ENCODE peak calls at places on chromosomes 16 and 17, in nine cellular contexts. One of them, this sample, is unnamed.

GRCh38 chr17:3768786-3769185 is 32.2 kb downstream of the ITGAE start:
- DNase-seq in astrocyte of the spinal cord: no peak
- DNase-seq in brain microvascular endothelial cell: no peak
- DNase-seq in fibroblast of mammary gland: no peak
- DNase-seq in H9: no peak
- DNase-seq in CD4-positive, alpha-beta T cell: no peak
- DNase-seq in kidney epithelial cell: no peak
- DNase-seq in B cell: no peak
- DNase-seq in MCF 10A: no peak
- DNase-seq in this sample: no peak

GRCh38 chr16:4659363-4660353 is 33.7 kb upstream of the NUDT16L1 start:
- DNase-seq in astrocyte of the spinal cord: no peak
- DNase-seq in brain microvascular endothelial cell: no peak
- DNase-seq in fibroblast of mammary gland: peak; percentile 25
- DNase-seq in H9: no peak
- DNase-seq in CD4-positive, alpha-beta T cell: no peak
- DNase-seq in kidney epithelial cell: no peak
- DNase-seq in B cell: no peak
- DNase-seq in MCF 10A: no peak
- DNase-seq in this sample: no peak

GRCh38 chr17:10380631-10381408 is 8.0 kb upstream of the MYH13 start:
- DNase-seq in astrocyte of the spinal cord: peak; percentile 33
- DNase-seq in brain microvascular endothelial cell: no peak
- DNase-seq in fibroblast of mammary gland: peak; percentile 85
- DNase-seq in H9: no peak
- DNase-seq in CD4-positive, alpha-beta T cell: no peak
- DNase-seq in kidney epithelial cell: no peak
- DNase-seq in B cell: no peak
- DNase-seq in MCF 10A: no peak
- DNase-seq in this sample: no peak

GRCh38 chr16:28951410-28951943 is 740 bp downstream of the NFATC2IP start:
- DNase-seq in astrocyte of the spinal cord: no peak
- DNase-seq in brain microvascular endothelial cell: no peak
- DNase-seq in fibroblast of mammary gland: no peak
- DNase-seq in H9: peak; percentile 38
- DNase-seq in CD4-positive, alpha-beta T cell: no peak
- DNase-seq in kidney epithelial cell: no peak
- DNase-seq in B cell: no peak
- DNase-seq in MCF 10A: peak; percentile 30
- DNase-seq in this sample: no peak

GRCh38 chr16:63735456-63735855 is 1386.4 kb downstream of the CDH11 start:
- DNase-seq in astrocyte of the spinal cord: no peak
- DNase-seq in brain microvascular endothelial cell: no peak
- DNase-seq in fibroblast of mammary gland: no peak
- DNase-seq in H9: no peak
- DNase-seq in CD4-positive, alpha-beta T cell: no peak
- DNase-seq in kidney epithelial cell: no peak
- DNase-seq in B cell: no peak
- DNase-seq in MCF 10A: no peak
- DNase-seq in this sample: no peak

GRCh38 chr17:40190197-40191021 is 13.1 kb downstream of the RAPGEFL1 start:
- DNase-seq in astrocyte of the spinal cord: no peak
- DNase-seq in brain microvascular endothelial cell: no peak
- DNase-seq in fibroblast of mammary gland: no peak
- DNase-seq in H9: peak; percentile 91
- DNase-seq in CD4-positive, alpha-beta T cell: peak; percentile 19
- DNase-seq in kidney epithelial cell: no peak
- DNase-seq in B cell: peak; percentile 78
- DNase-seq in MCF 10A: no peak
- DNase-seq in this sample: no peak

GRCh38 chr17:39934324-39934723 is 6.8 kb downstream of the LRRC3C start:
- DNase-seq in astrocyte of the spinal cord: no peak
- DNase-seq in brain microvascular endothelial cell: no peak
- DNase-seq in fibroblast of mammary gland: no peak
- DNase-seq in H9: no peak
- DNase-seq in CD4-positive, alpha-beta T cell: no peak
- DNase-seq in kidney epithelial cell: no peak
- DNase-seq in B cell: no peak
- DNase-seq in MCF 10A: no peak
- DNase-seq in this sample: no peak

GRCh38 chr16:22670551-22670970 is 143.4 kb upstream of the HS3ST2 start:
- DNase-seq in astrocyte of the spinal cord: no peak
- DNase-seq in brain microvascular endothelial cell: no peak
- DNase-seq in fibroblast of mammary gland: no peak
- DNase-seq in H9: peak; percentile 94
- DNase-seq in CD4-positive, alpha-beta T cell: no peak
- DNase-seq in kidney epithelial cell: no peak
- DNase-seq in B cell: peak; percentile 61
- DNase-seq in MCF 10A: peak; percentile 33
- DNase-seq in this sample: no peak

GRCh38 chr17:81641825-81642489 is 5.0 kb downstream of the TSPAN10 start:
- DNase-seq in astrocyte of the spinal cord: peak; percentile 47
- DNase-seq in brain microvascular endothelial cell: peak; percentile 62
- DNase-seq in fibroblast of mammary gland: peak; percentile 71
- DNase-seq in H9: no peak
- DNase-seq in CD4-positive, alpha-beta T cell: no peak
- DNase-seq in kidney epithelial cell: no peak
- DNase-seq in B cell: no peak
- DNase-seq in MCF 10A: peak; percentile 59
- DNase-seq in this sample: peak; percentile 81

GRCh38 chr17:19487009-19487600 is 46.5 kb upstream of the SLC47A1 start:
- DNase-seq in astrocyte of the spinal cord: no peak
- DNase-seq in brain microvascular endothelial cell: no peak
- DNase-seq in fibroblast of mammary gland: peak; percentile 19
- DNase-seq in H9: no peak
- DNase-seq in CD4-positive, alpha-beta T cell: no peak
- DNase-seq in kidney epithelial cell: no peak
- DNase-seq in B cell: no peak
- DNase-seq in MCF 10A: no peak
- DNase-seq in this sample: no peak

GRCh38 chr16:57646388-57647039 is 18.1 kb downstream of the ADGRG1 start:
- DNase-seq in astrocyte of the spinal cord: no peak
- DNase-seq in brain microvascular endothelial cell: no peak
- DNase-seq in fibroblast of mammary gland: no peak
- DNase-seq in H9: no peak
- DNase-seq in CD4-positive, alpha-beta T cell: no peak
- DNase-seq in kidney epithelial cell: no peak
- DNase-seq in B cell: no peak
- DNase-seq in MCF 10A: no peak
- DNase-seq in this sample: no peak

GRCh38 chr17:82333279-82334171 is at the start of gene SECTM1:
- DNase-seq in astrocyte of the spinal cord: no peak
- DNase-seq in brain microvascular endothelial cell: no peak
- DNase-seq in fibroblast of mammary gland: peak; percentile 34
- DNase-seq in H9: peak; percentile 61
- DNase-seq in CD4-positive, alpha-beta T cell: peak; percentile 16
- DNase-seq in kidney epithelial cell: no peak
- DNase-seq in B cell: peak; percentile 73
- DNase-seq in MCF 10A: peak; percentile 66
- DNase-seq in this sample: peak; percentile 51

GRCh38 chr17:14752007-14752406 is 451.1 kb downstream of the HS3ST3B1 start:
- DNase-seq in astrocyte of the spinal cord: no peak
- DNase-seq in brain microvascular endothelial cell: no peak
- DNase-seq in fibroblast of mammary gland: peak; percentile 54
- DNase-seq in H9: no peak
- DNase-seq in CD4-positive, alpha-beta T cell: no peak
- DNase-seq in kidney epithelial cell: no peak
- DNase-seq in B cell: no peak
- DNase-seq in MCF 10A: no peak
- DNase-seq in this sample: no peak

GRCh38 chr16:49800876-49801275 is 55.0 kb downstream of the ZNF423 start:
- DNase-seq in astrocyte of the spinal cord: no peak
- DNase-seq in brain microvascular endothelial cell: no peak
- DNase-seq in fibroblast of mammary gland: no peak
- DNase-seq in H9: no peak
- DNase-seq in CD4-positive, alpha-beta T cell: no peak
- DNase-seq in kidney epithelial cell: no peak
- DNase-seq in B cell: no peak
- DNase-seq in MCF 10A: no peak
- DNase-seq in this sample: no peak

GRCh38 chr17:35132099-35132498 is 10.0 kb downstream of the NLE1 start:
- DNase-seq in astrocyte of the spinal cord: no peak
- DNase-seq in brain microvascular endothelial cell: no peak
- DNase-seq in fibroblast of mammary gland: no peak
- DNase-seq in H9: no peak
- DNase-seq in CD4-positive, alpha-beta T cell: no peak
- DNase-seq in kidney epithelial cell: no peak
- DNase-seq in B cell: no peak
- DNase-seq in MCF 10A: no peak
- DNase-seq in this sample: no peak

GRCh38 chr17:4899341-4900230 is at the start of gene C17orf107:
- DNase-seq in astrocyte of the spinal cord: peak; percentile 74
- DNase-seq in brain microvascular endothelial cell: peak; percentile 58
- DNase-seq in fibroblast of mammary gland: peak; percentile 93
- DNase-seq in H9: peak; percentile 89
- DNase-seq in CD4-positive, alpha-beta T cell: peak; percentile 82
- DNase-seq in kidney epithelial cell: no peak
- DNase-seq in B cell: peak; percentile 98
- DNase-seq in MCF 10A: no peak
- DNase-seq in this sample: peak; percentile 3

GRCh38 chr17:57604771-57605733 is 140.0 kb downstream of the CCDC182 start:
- DNase-seq in astrocyte of the spinal cord: peak; percentile 49
- DNase-seq in brain microvascular endothelial cell: peak; percentile 45
- DNase-seq in fibroblast of mammary gland: no peak
- DNase-seq in H9: no peak
- DNase-seq in CD4-positive, alpha-beta T cell: peak; percentile 32
- DNase-seq in kidney epithelial cell: no peak
- DNase-seq in B cell: peak; percentile 74
- DNase-seq in MCF 10A: no peak
- DNase-seq in this sample: no peak
- TF ChIP-seq CTCF in astrocyte of the spinal cord: no peak
- TF ChIP-seq CTCF in brain microvascular endothelial cell: no peak
- TF ChIP-seq CTCF in fibroblast of mammary gland: no peak
- TF ChIP-seq CTCF in H9: no peak
- TF ChIP-seq CTCF in CD4-positive, alpha-beta T cell: no peak
- TF ChIP-seq CTCF in kidney epithelial cell: no peak
- TF ChIP-seq CTCF in B cell: peak; percentile 41
- TF ChIP-seq CTCF in MCF 10A: no peak
- TF ChIP-seq CTCF in this sample: peak; percentile 15

GRCh38 chr17:29612094-29612403 is 10.7 kb downstream of the CORO6 start:
- DNase-seq in astrocyte of the spinal cord: no peak
- DNase-seq in brain microvascular endothelial cell: no peak
- DNase-seq in fibroblast of mammary gland: no peak
- DNase-seq in H9: no peak
- DNase-seq in CD4-positive, alpha-beta T cell: no peak
- DNase-seq in kidney epithelial cell: no peak
- DNase-seq in B cell: no peak
- DNase-seq in MCF 10A: no peak
- DNase-seq in this sample: no peak

GRCh38 chr17:29613856-29614255 is 8.9 kb downstream of the CORO6 start:
- DNase-seq in astrocyte of the spinal cord: no peak
- DNase-seq in brain microvascular endothelial cell: no peak
- DNase-seq in fibroblast of mammary gland: no peak
- DNase-seq in H9: no peak
- DNase-seq in CD4-positive, alpha-beta T cell: no peak
- DNase-seq in kidney epithelial cell: no peak
- DNase-seq in B cell: no peak
- DNase-seq in MCF 10A: no peak
- DNase-seq in this sample: no peak

GRCh38 chr17:29614345-29615047 is 8.2 kb downstream of the CORO6 start:
- DNase-seq in astrocyte of the spinal cord: no peak
- DNase-seq in brain microvascular endothelial cell: no peak
- DNase-seq in fibroblast of mammary gland: no peak
- DNase-seq in H9: peak; percentile 48
- DNase-seq in CD4-positive, alpha-beta T cell: no peak
- DNase-seq in kidney epithelial cell: no peak
- DNase-seq in B cell: no peak
- DNase-seq in MCF 10A: no peak
- DNase-seq in this sample: no peak

GRCh38 chr17:29612404-29613370 is 10.0 kb downstream of the CORO6 start:
- DNase-seq in astrocyte of the spinal cord: no peak
- DNase-seq in brain microvascular endothelial cell: no peak
- DNase-seq in fibroblast of mammary gland: no peak
- DNase-seq in H9: peak; percentile 55
- DNase-seq in CD4-positive, alpha-beta T cell: no peak
- DNase-seq in kidney epithelial cell: no peak
- DNase-seq in B cell: no peak
- DNase-seq in MCF 10A: no peak
- DNase-seq in this sample: no peak

GRCh38 chr17:29613371-29613837 is 9.3 kb downstream of the CORO6 start:
- DNase-seq in astrocyte of the spinal cord: peak; percentile 86
- DNase-seq in brain microvascular endothelial cell: peak; percentile 91
- DNase-seq in fibroblast of mammary gland: peak; percentile 86
- DNase-seq in H9: peak; percentile 98
- DNase-seq in CD4-positive, alpha-beta T cell: peak; percentile 94
- DNase-seq in kidney epithelial cell: no peak
- DNase-seq in B cell: peak; percentile 88
- DNase-seq in MCF 10A: no peak
- DNase-seq in this sample: no peak
- TF ChIP-seq CTCF in astrocyte of the spinal cord: peak; percentile 70
- TF ChIP-seq CTCF in brain microvascular endothelial cell: peak; percentile 67
- TF ChIP-seq CTCF in fibroblast of mammary gland: peak; percentile 49
- TF ChIP-seq CTCF in H9: peak; percentile 93
- TF ChIP-seq CTCF in CD4-positive, alpha-beta T cell: peak; percentile 87
- TF ChIP-seq CTCF in kidney epithelial cell: peak; percentile 56
- TF ChIP-seq CTCF in B cell: peak; percentile 93
- TF ChIP-seq CTCF in MCF 10A: no peak
- TF ChIP-seq CTCF in this sample: peak; percentile 81

GRCh38 chr17:16919663-16920627 is 52.0 kb downstream of the TNFRSF13B start:
- DNase-seq in astrocyte of the spinal cord: no peak
- DNase-seq in brain microvascular endothelial cell: no peak
- DNase-seq in fibroblast of mammary gland: no peak
- DNase-seq in H9: peak; percentile 90
- DNase-seq in CD4-positive, alpha-beta T cell: no peak
- DNase-seq in kidney epithelial cell: no peak
- DNase-seq in B cell: no peak
- DNase-seq in MCF 10A: no peak
- DNase-seq in this sample: no peak
- TF ChIP-seq CTCF in astrocyte of the spinal cord: no peak
- TF ChIP-seq CTCF in brain microvascular endothelial cell: peak; percentile 16
- TF ChIP-seq CTCF in fibroblast of mammary gland: no peak
- TF ChIP-seq CTCF in H9: peak; percentile 67
- TF ChIP-seq CTCF in CD4-positive, alpha-beta T cell: no peak
- TF ChIP-seq CTCF in kidney epithelial cell: peak; percentile 1
- TF ChIP-seq CTCF in B cell: no peak
- TF ChIP-seq CTCF in MCF 10A: no peak
- TF ChIP-seq CTCF in this sample: peak; percentile 40

DNA sequence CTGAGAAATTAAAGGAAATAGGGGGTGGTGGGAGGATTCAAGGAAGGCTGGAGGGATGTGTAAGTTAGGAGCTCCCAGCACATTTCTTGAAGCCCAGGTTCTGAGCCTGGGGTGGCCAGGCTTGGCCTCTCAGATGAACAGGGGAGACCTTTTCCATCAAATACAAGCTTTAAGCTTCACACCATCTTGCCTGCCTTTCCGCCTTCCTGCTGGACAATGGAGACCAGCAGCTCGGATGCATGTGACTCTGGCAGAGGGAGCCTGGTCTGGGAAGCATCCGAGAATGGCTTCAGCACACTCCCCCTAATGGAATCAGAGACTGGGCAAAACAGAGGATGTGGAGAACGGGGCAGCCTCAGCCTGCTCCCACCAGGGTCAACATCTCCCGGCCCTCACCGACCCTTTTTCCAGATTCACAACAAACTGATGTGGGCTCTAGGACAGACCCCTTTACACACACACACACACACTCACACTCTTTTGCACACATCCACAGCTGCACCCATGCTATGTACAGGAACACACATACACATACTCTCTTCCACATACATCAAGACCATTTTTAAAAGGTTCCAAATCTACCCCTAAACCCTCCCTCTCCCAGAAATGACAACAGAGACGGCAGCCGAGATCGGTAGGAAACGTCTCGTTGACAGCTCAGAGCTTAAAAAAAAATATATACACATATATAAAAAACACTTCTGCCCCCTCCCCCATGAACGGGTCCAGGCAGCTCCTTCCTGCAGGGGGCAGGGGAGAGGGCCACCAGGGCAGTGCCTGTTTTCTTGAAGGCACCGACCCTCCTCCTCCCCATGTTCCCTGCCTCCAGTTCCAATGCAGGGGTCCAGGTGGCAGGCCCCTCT is 6.5 kb upstream of the ATXN7L3 start:
- DNase-seq in astrocyte of the spinal cord: no peak
- DNase-seq in brain microvascular endothelial cell: no peak
- DNase-seq in fibroblast of mammary gland: no peak
- DNase-seq in H9: no peak
- DNase-seq in CD4-positive, alpha-beta T cell: no peak
- DNase-seq in kidney epithelial cell: no peak
- DNase-seq in B cell: no peak
- DNase-seq in MCF 10A: no peak
- DNase-seq in this sample: no peak
- TF ChIP-seq CTCF in astrocyte of the spinal cord: peak; percentile 41
- TF ChIP-seq CTCF in brain microvascular endothelial cell: peak; percentile 55
- TF ChIP-seq CTCF in fibroblast of mammary gland: peak; percentile 19
- TF ChIP-seq CTCF in H9: peak; percentile 46
- TF ChIP-seq CTCF in CD4-positive, alpha-beta T cell: peak; percentile 12
- TF ChIP-seq CTCF in kidney epithelial cell: peak; percentile 20
- TF ChIP-seq CTCF in B cell: no peak
- TF ChIP-seq CTCF in MCF 10A: no peak
- TF ChIP-seq CTCF in this sample: peak; percentile 54